ENCODE peak calls at places on chromosomes 5 and 9, in six cellular contexts. G is AG04450, C is LoVo, D is NCI-H1105 treated with DMSO at 0.1 percent for 48 hours, R is activated T-helper 1 cell treated with Interleukin-2 at 50 U/mL for 16 hours, L is Calu3. X is an unnamed sample.

GRCh38 chr9:19378647-19379046 is 1.4 kb downstream of the RPS6 start:
- DNase-seq in G (no peak), C (no peak), D (no peak), R (no peak), L (no peak), X (no peak)

GRCh38 chr5:93579561-93580386 is 1.2 kb downstream of the NR2F1-AS1 start:
- DNase-seq in G (no peak), C (no peak), D (peak), R (no peak), L (peak), X (no peak)

GRCh38 chr5:168401226-168401625 is 85.0 kb upstream of the RARS1 start:
- DNase-seq in G (no peak), C (no peak), D (no peak), R (no peak), L (peak), X (no peak)

GRCh38 chr9:79353856-79354520 is 217.8 kb upstream of the TLE4 start:
- DNase-seq in G (no peak), C (no peak), D (no peak), R (no peak), L (no peak), X (no peak)

GRCh38 chr9:136488247-136489214 is 5.7 kb upstream of the SEC16A start:
- DNase-seq in G (no peak), C (peak), D (peak), R (peak), L (peak), X (peak)

GRCh38 chr5:169063269-169063919 is 237.5 kb downstream of the SLIT3 start:
- DNase-seq in G (no peak), C (no peak), D (no peak), R (no peak), L (no peak), X (no peak)

GRCh38 chr9:98983295-98984268 is 39.9 kb downstream of the COL15A1 start:
- DNase-seq in G (peak), C (no peak), D (no peak), R (no peak), L (no peak), X (no peak)

GRCh38 chr5:44385236-44385940 is 3.8 kb downstream of the FGF10 start:
- DNase-seq in G (no peak), C (no peak), D (no peak), R (no peak), L (no peak), X (no peak)

GRCh38 chr5:66967826-66968262 is 228.8 kb downstream of the CD180 start:
- DNase-seq in G (no peak), C (no peak), D (no peak), R (no peak), L (no peak), X (no peak)

GRCh38 chr5:154850255-154851062 is at the start of gene FAXDC2:
- DNase-seq in G (peak), C (no peak), D (no peak), R (no peak), L (no peak), X (no peak)

GRCh38 chr5:150502106-150502505 is 5.8 kb upstream of the NDST1 start:
- DNase-seq in G (no peak), C (no peak), D (no peak), R (no peak), L (no peak), X (no peak)

GRCh38 chr5:32419791-32420190 is 24.7 kb downstream of the ZFR start:
- DNase-seq in G (no peak), C (no peak), D (no peak), R (no peak), L (no peak), X (no peak)

GRCh38 chr9:133986774-133987454 is 5.2 kb downstream of the VAV2 start:
- DNase-seq in G (no peak), C (no peak), D (no peak), R (no peak), L (no peak), X (no peak)

GRCh38 chr9:105835721-105836120 is 141.4 kb downstream of the TMEM38B start:
- DNase-seq in G (no peak), C (no peak), D (peak), R (no peak), L (no peak), X (no peak)

GRCh38 chr9:77454668-77455067 is 193.5 kb downstream of the GNA14 start:
- DNase-seq in G (peak), C (no peak), D (no peak), R (no peak), L (no peak), X (no peak)

GRCh38 chr5:91556-92263 is at the start of gene PLEKHG4B:
- DNase-seq in G (no peak), C (no peak), D (peak), R (no peak), L (no peak), X (no peak)

GRCh38 chr5:154058055-154059038 is 19.6 kb downstream of the MFAP3 start:
- DNase-seq in G (no peak), C (peak), D (peak), R (no peak), L (peak), X (no peak)

GRCh38 chr9:8388132-8388531 is 588.6 kb upstream of the DMAC1 start:
- DNase-seq in G (no peak), C (no peak), D (no peak), R (no peak), L (no peak), X (no peak)

GRCh38 chr5:139147743-139148079 is 50.5 kb downstream of the SIL1 start:
- DNase-seq in G (no peak), C (no peak), D (no peak), R (no peak), L (no peak), X (no peak)

GRCh38 chr9:91208837-91209236 is 152.9 kb downstream of the AUH start:
- DNase-seq in G (no peak), C (no peak), D (no peak), R (no peak), L (no peak), X (no peak)

GRCh38 chr9:72828281-72828731 is 124.5 kb downstream of the ALDH1A1 start:
- DNase-seq in G (no peak), C (peak), D (no peak), R (no peak), L (peak), X (no peak)

GRCh38 chr5:19492861-19493260 is 495.1 kb downstream of the CDH18 start:
- DNase-seq in G (no peak), C (no peak), D (no peak), R (no peak), L (no peak), X (no peak)

GRCh38 chr5:136769900-136770684 is 404.7 kb upstream of the TRPC7 start:
- DNase-seq in G (peak), C (peak), D (peak), R (no peak), L (peak), X (no peak)

GRCh38 chr5:38101897-38102296 is 156.5 kb upstream of the EGFLAM start:
- DNase-seq in G (no peak), C (no peak), D (no peak), R (no peak), L (no peak), X (no peak)

GRCh38 chr5:181189962-181190710 is 14.9 kb downstream of the TRIM7 start:
- DNase-seq in G (no peak), C (peak), D (no peak), R (no peak), L (no peak), X (no peak)

GRCh38 chr9:121376214-121376830 is 6.3 kb upstream of the STOM start:
- DNase-seq in G (no peak), C (peak), D (no peak), R (no peak), L (no peak), X (no peak)

GRCh38 chr9:135326633-135327152 is 152.9 kb upstream of the PPP1R26 start:
- DNase-seq in G (no peak), C (no peak), D (no peak), R (no peak), L (no peak), X (no peak)

GRCh38 chr5:61823796-61824195 is 482.2 kb upstream of the KIF2A start:
- DNase-seq in G (no peak), C (no peak), D (peak), R (no peak), L (no peak), X (no peak)

GRCh38 chr9:135990468-135991429 is 29.6 kb upstream of the UBAC1 start:
- DNase-seq in G (peak), C (no peak), D (no peak), R (peak), L (peak), X (peak)

GRCh38 chr9:1916676-1917075 is 98.5 kb upstream of the SMARCA2 start:
- DNase-seq in G (no peak), C (no peak), D (no peak), R (no peak), L (no peak), X (no peak)

GRCh38 chr5:82356808-82357671 is 78.9 kb upstream of the RPS23 start:
- DNase-seq in G (peak), C (peak), D (no peak), R (peak), L (peak), X (peak)

GRCh38 chr5:98904786-98905185 is 24.0 kb downstream of the CHD1 start:
- DNase-seq in G (no peak), C (no peak), D (no peak), R (no peak), L (peak), X (no peak)

GRCh38 chr9:32725066-32725860 is 58.1 kb upstream of the TMEM215 start:
- DNase-seq in G (no peak), C (no peak), D (no peak), R (no peak), L (no peak), X (no peak)

GRCh38 chr5:9927106-9927505 is 297.0 kb upstream of the TAS2R1 start:
- DNase-seq in G (no peak), C (no peak), D (no peak), R (no peak), L (no peak), X (no peak)

GRCh38 chr9:122475717-122476116 is 2.0 kb downstream of the OR1J1 start:
- DNase-seq in G (no peak), C (no peak), D (no peak), R (no peak), L (no peak), X (no peak)

GRCh38 chr9:108270041-108270440 is 585.7 kb downstream of the ACTL7B start:
- DNase-seq in G (no peak), C (peak), D (no peak), R (no peak), L (no peak), X (no peak)

GRCh38 chr9:36999728-37000333 is 34.2 kb downstream of the PAX5 start:
- DNase-seq in G (no peak), C (no peak), D (no peak), R (no peak), L (no peak), X (no peak)

GRCh38 chr9:79408617-79409016 is 163.1 kb upstream of the TLE4 start:
- DNase-seq in G (no peak), C (no peak), D (no peak), R (no peak), L (no peak), X (no peak)

X was measured in T follicular helper cell.